ENCODE peak calls at places on chromosomes 11 and 22, in eight cellular contexts. One of them, this sample, is unnamed.

GRCh38 chr22:25551396-25551795 is 13.1 kb upstream of the GRK3 start:
- DNase-seq in HFF-Myc: no peak
- DNase-seq in AG04449: no peak
- DNase-seq in AG04450: no peak
- DNase-seq in spleen: no peak
- DNase-seq in brain microvascular endothelial cell: no peak
- DNase-seq in IMR-90: no peak
- DNase-seq in OCI-LY7: no peak
- DNase-seq in this sample: no peak

GRCh38 chr22:20428496-20429253 is 8.9 kb downstream of the SCARF2 start:
- DNase-seq in HFF-Myc: no peak
- DNase-seq in AG04449: no peak
- DNase-seq in AG04450: no peak
- DNase-seq in spleen: no peak
- DNase-seq in brain microvascular endothelial cell: no peak
- DNase-seq in IMR-90: no peak
- DNase-seq in OCI-LY7: no peak
- DNase-seq in this sample: no peak

GRCh38 chr11:132898021-132898420 is 634.3 kb downstream of the OPCML start:
- DNase-seq in HFF-Myc: no peak
- DNase-seq in AG04449: no peak
- DNase-seq in AG04450: no peak
- DNase-seq in spleen: no peak
- DNase-seq in brain microvascular endothelial cell: peak
- DNase-seq in IMR-90: peak
- DNase-seq in OCI-LY7: no peak
- DNase-seq in this sample: no peak

GRCh38 chr11:60500276-60500935 is 7.8 kb downstream of the MS4A12 start:
- DNase-seq in HFF-Myc: no peak
- DNase-seq in AG04449: no peak
- DNase-seq in AG04450: no peak
- DNase-seq in spleen: no peak
- DNase-seq in brain microvascular endothelial cell: peak
- DNase-seq in IMR-90: no peak
- DNase-seq in OCI-LY7: no peak
- DNase-seq in this sample: no peak

GRCh38 chr11:134583397-134583990 is 171.5 kb upstream of the B3GAT1 start:
- DNase-seq in HFF-Myc: no peak
- DNase-seq in AG04449: no peak
- DNase-seq in AG04450: no peak
- DNase-seq in spleen: no peak
- DNase-seq in brain microvascular endothelial cell: no peak
- DNase-seq in IMR-90: no peak
- DNase-seq in OCI-LY7: no peak
- DNase-seq in this sample: no peak

GRCh38 chr22:32446321-32446720 is 17.9 kb downstream of the BPIFC start:
- DNase-seq in HFF-Myc: no peak
- DNase-seq in AG04449: no peak
- DNase-seq in AG04450: no peak
- DNase-seq in spleen: no peak
- DNase-seq in brain microvascular endothelial cell: no peak
- DNase-seq in IMR-90: peak
- DNase-seq in OCI-LY7: no peak
- DNase-seq in this sample: peak

GRCh38 chr11:76719281-76719680 is 48.7 kb upstream of the LRRC32 start:
- DNase-seq in HFF-Myc: no peak
- DNase-seq in AG04449: no peak
- DNase-seq in AG04450: no peak
- DNase-seq in spleen: no peak
- DNase-seq in brain microvascular endothelial cell: no peak
- DNase-seq in IMR-90: no peak
- DNase-seq in OCI-LY7: no peak
- DNase-seq in this sample: no peak

GRCh38 chr11:57781529-57781943 is 19.9 kb downstream of the CTNND1 start:
- DNase-seq in HFF-Myc: no peak
- DNase-seq in AG04449: no peak
- DNase-seq in AG04450: no peak
- DNase-seq in spleen: no peak
- DNase-seq in brain microvascular endothelial cell: no peak
- DNase-seq in IMR-90: peak
- DNase-seq in OCI-LY7: no peak
- DNase-seq in this sample: peak

GRCh38 chr11:122354029-122354697 is 238.1 kb upstream of the BLID start:
- DNase-seq in HFF-Myc: no peak
- DNase-seq in AG04449: no peak
- DNase-seq in AG04450: no peak
- DNase-seq in spleen: no peak
- DNase-seq in brain microvascular endothelial cell: no peak
- DNase-seq in IMR-90: no peak
- DNase-seq in OCI-LY7: no peak
- DNase-seq in this sample: no peak

GRCh38 chr22:41951898-41952474 is at the start of gene SMIM45:
- DNase-seq in HFF-Myc: no peak
- DNase-seq in AG04449: no peak
- DNase-seq in AG04450: no peak
- DNase-seq in spleen: peak
- DNase-seq in brain microvascular endothelial cell: no peak
- DNase-seq in IMR-90: no peak
- DNase-seq in OCI-LY7: peak
- DNase-seq in this sample: no peak

GRCh38 chr11:117612111-117612510 is 184.9 kb downstream of the DSCAML1 start:
- DNase-seq in HFF-Myc: no peak
- DNase-seq in AG04449: no peak
- DNase-seq in AG04450: no peak
- DNase-seq in spleen: no peak
- DNase-seq in brain microvascular endothelial cell: no peak
- DNase-seq in IMR-90: no peak
- DNase-seq in OCI-LY7: no peak
- DNase-seq in this sample: no peak

GRCh38 chr11:117616979-117617378 is 180.0 kb downstream of the DSCAML1 start:
- DNase-seq in HFF-Myc: no peak
- DNase-seq in AG04449: no peak
- DNase-seq in AG04450: no peak
- DNase-seq in spleen: no peak
- DNase-seq in brain microvascular endothelial cell: no peak
- DNase-seq in IMR-90: no peak
- DNase-seq in OCI-LY7: no peak
- DNase-seq in this sample: no peak

GRCh38 chr11:117610901-117611300 is 186.1 kb downstream of the DSCAML1 start:
- DNase-seq in HFF-Myc: no peak
- DNase-seq in AG04449: no peak
- DNase-seq in AG04450: no peak
- DNase-seq in spleen: no peak
- DNase-seq in brain microvascular endothelial cell: no peak
- DNase-seq in IMR-90: no peak
- DNase-seq in OCI-LY7: no peak
- DNase-seq in this sample: peak

GRCh38 chr11:117614695-117615094 is 182.3 kb downstream of the DSCAML1 start:
- DNase-seq in HFF-Myc: no peak
- DNase-seq in AG04449: no peak
- DNase-seq in AG04450: no peak
- DNase-seq in spleen: no peak
- DNase-seq in brain microvascular endothelial cell: no peak
- DNase-seq in IMR-90: no peak
- DNase-seq in OCI-LY7: no peak
- DNase-seq in this sample: no peak

DNA sequence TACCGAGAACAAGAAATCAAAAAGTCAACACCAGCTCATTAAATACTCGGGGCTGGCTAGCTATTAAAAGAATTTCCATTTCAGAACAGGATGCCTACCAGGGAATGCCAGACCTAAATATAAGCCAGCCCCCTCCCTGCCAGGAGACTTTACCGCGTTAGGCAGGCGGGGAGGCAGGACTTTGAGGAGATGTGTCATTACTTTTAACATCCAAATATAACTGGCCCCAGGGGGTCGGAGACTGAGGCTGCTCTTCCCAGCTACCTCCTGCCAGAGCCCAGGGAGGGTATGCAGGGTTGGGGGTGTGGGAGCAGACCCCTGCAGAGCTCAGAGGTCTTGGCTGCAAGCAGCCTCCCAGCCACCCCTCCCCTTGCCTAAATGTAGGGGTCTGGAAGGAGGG is 183.5 kb downstream of the DSCAML1 start:
- DNase-seq in HFF-Myc: no peak
- DNase-seq in AG04449: no peak
- DNase-seq in AG04450: no peak
- DNase-seq in spleen: no peak
- DNase-seq in brain microvascular endothelial cell: no peak
- DNase-seq in IMR-90: no peak
- DNase-seq in OCI-LY7: no peak
- DNase-seq in this sample: no peak
- H3K4me3 ChIP-seq in HFF-Myc: no peak
- H3K4me3 ChIP-seq in AG04449: no peak
- H3K4me3 ChIP-seq in AG04450: no peak
- H3K4me3 ChIP-seq in spleen: no peak
- H3K4me3 ChIP-seq in brain microvascular endothelial cell: no peak
- H3K4me3 ChIP-seq in IMR-90: no peak
- H3K4me3 ChIP-seq in OCI-LY7: no peak
- H3K4me3 ChIP-seq in this sample: no peak

GRCh38 chr11:17635551-17635938 is 83.8 kb upstream of the MYOD1 start:
- DNase-seq in HFF-Myc: no peak
- DNase-seq in AG04449: no peak
- DNase-seq in AG04450: no peak
- DNase-seq in spleen: no peak
- DNase-seq in brain microvascular endothelial cell: no peak
- DNase-seq in IMR-90: no peak
- DNase-seq in OCI-LY7: no peak
- DNase-seq in this sample: no peak
- TF ChIP-seq CTCF in HFF-Myc: no peak
- TF ChIP-seq CTCF in AG04449: no peak
- TF ChIP-seq CTCF in AG04450: no peak
- TF ChIP-seq CTCF in spleen: no peak
- TF ChIP-seq CTCF in brain microvascular endothelial cell: no peak
- TF ChIP-seq CTCF in IMR-90: no peak
- TF ChIP-seq CTCF in OCI-LY7: peak
- TF ChIP-seq CTCF in this sample: no peak

GRCh38 chr22:36156515-36157419 is 3.8 kb downstream of the APOL3 start:
- DNase-seq in HFF-Myc: peak
- DNase-seq in AG04449: no peak
- DNase-seq in AG04450: peak
- DNase-seq in spleen: peak
- DNase-seq in brain microvascular endothelial cell: peak
- DNase-seq in IMR-90: peak
- DNase-seq in OCI-LY7: peak
- DNase-seq in this sample: peak
- H3K4me3 ChIP-seq in HFF-Myc: peak
- H3K4me3 ChIP-seq in AG04449: peak
- H3K4me3 ChIP-seq in AG04450: peak
- H3K4me3 ChIP-seq in spleen: peak
- H3K4me3 ChIP-seq in brain microvascular endothelial cell: peak
- H3K4me3 ChIP-seq in IMR-90: peak
- H3K4me3 ChIP-seq in OCI-LY7: peak
- H3K4me3 ChIP-seq in this sample: no peak

GRCh38 chr11:98153752-98154151 is 867.0 kb upstream of the CNTN5 start:
- DNase-seq in HFF-Myc: no peak
- DNase-seq in AG04449: no peak
- DNase-seq in AG04450: no peak
- DNase-seq in spleen: no peak
- DNase-seq in brain microvascular endothelial cell: no peak
- DNase-seq in IMR-90: no peak
- DNase-seq in OCI-LY7: no peak
- DNase-seq in this sample: no peak
- TF ChIP-seq CTCF in HFF-Myc: no peak
- TF ChIP-seq CTCF in AG04449: no peak
- TF ChIP-seq CTCF in AG04450: no peak
- TF ChIP-seq CTCF in spleen: no peak
- TF ChIP-seq CTCF in brain microvascular endothelial cell: no peak
- TF ChIP-seq CTCF in IMR-90: no peak
- TF ChIP-seq CTCF in OCI-LY7: no peak
- TF ChIP-seq CTCF in this sample: no peak

GRCh38 chr22:29041408-29041807 is 20.2 kb downstream of the C22orf31 start:
- DNase-seq in HFF-Myc: no peak
- DNase-seq in AG04449: no peak
- DNase-seq in AG04450: no peak
- DNase-seq in spleen: no peak
- DNase-seq in brain microvascular endothelial cell: peak
- DNase-seq in IMR-90: peak
- DNase-seq in OCI-LY7: no peak
- DNase-seq in this sample: no peak

GRCh38 chr22:29043906-29044575 is 17.6 kb downstream of the C22orf31 start:
- DNase-seq in HFF-Myc: no peak
- DNase-seq in AG04449: no peak
- DNase-seq in AG04450: no peak
- DNase-seq in spleen: no peak
- DNase-seq in brain microvascular endothelial cell: peak
- DNase-seq in IMR-90: peak
- DNase-seq in OCI-LY7: no peak
- DNase-seq in this sample: peak

GRCh38 chr22:29040385-29041275 is 21.0 kb downstream of the C22orf31 start:
- DNase-seq in HFF-Myc: peak
- DNase-seq in AG04449: peak
- DNase-seq in AG04450: peak
- DNase-seq in spleen: no peak
- DNase-seq in brain microvascular endothelial cell: peak
- DNase-seq in IMR-90: peak
- DNase-seq in OCI-LY7: peak
- DNase-seq in this sample: peak

GRCh38 chr22:29048822-29049654 is 12.6 kb downstream of the C22orf31 start:
- DNase-seq in HFF-Myc: no peak
- DNase-seq in AG04449: no peak
- DNase-seq in AG04450: no peak
- DNase-seq in spleen: no peak
- DNase-seq in brain microvascular endothelial cell: no peak
- DNase-seq in IMR-90: no peak
- DNase-seq in OCI-LY7: no peak
- DNase-seq in this sample: no peak

GRCh38 chr22:29044657-29045176 is 16.9 kb downstream of the C22orf31 start:
- DNase-seq in HFF-Myc: peak
- DNase-seq in AG04449: no peak
- DNase-seq in AG04450: no peak
- DNase-seq in spleen: no peak
- DNase-seq in brain microvascular endothelial cell: peak
- DNase-seq in IMR-90: peak
- DNase-seq in OCI-LY7: no peak
- DNase-seq in this sample: peak
- H3K4me3 ChIP-seq in HFF-Myc: no peak
- H3K4me3 ChIP-seq in AG04449: no peak
- H3K4me3 ChIP-seq in AG04450: no peak
- H3K4me3 ChIP-seq in spleen: no peak
- H3K4me3 ChIP-seq in brain microvascular endothelial cell: no peak
- H3K4me3 ChIP-seq in IMR-90: no peak
- H3K4me3 ChIP-seq in OCI-LY7: no peak
- H3K4me3 ChIP-seq in this sample: no peak

This sample was measured in epithelial cell of esophagus.